ENCODE peak calls at places on chromosomes 6 and 20, in eight cellular contexts. A is ascending aorta, T is glutamatergic neuron, V is PC-9, M is kidney epithelial cell, O is HFF-Myc, F is AG09319, G is RWPE1. X is an unnamed sample.

GRCh38 chr6:43838276-43839036 is 68.4 kb downstream of the VEGFA start:
- DNase-seq in A (no peak), T (no peak), V (peak), M (no peak), O (no peak), F (peak), G (peak), X (no peak)

GRCh38 chr20:25579081-25579770 is 6.1 kb downstream of the NINL start:
- DNase-seq in A (no peak), T (peak), V (no peak), M (no peak), O (no peak), F (no peak), G (no peak), X (no peak)

GRCh38 chr20:2729791-2730190 is 37.2 kb downstream of the EBF4 start:
- DNase-seq in A (no peak), T (no peak), V (no peak), M (no peak), O (no peak), F (no peak), G (no peak), X (no peak)

GRCh38 chr6:155274533-155274932 is 10.7 kb downstream of the CLDN20 start:
- DNase-seq in A (no peak), T (no peak), V (no peak), M (no peak), O (peak), F (no peak), G (peak), X (no peak)

GRCh38 chr6:19834858-19835257 is 2.3 kb upstream of the ID4 start:
- DNase-seq in A (no peak), T (no peak), V (peak), M (no peak), O (no peak), F (no peak), G (no peak), X (no peak)

GRCh38 chr6:169724554-169725269 is 412 bp upstream of the PHF10 start:
- DNase-seq in A (no peak), T (peak), V (peak), M (no peak), O (no peak), F (no peak), G (peak), X (peak)

GRCh38 chr20:13034115-13034514 is 25.3 kb downstream of the SPTLC3 start:
- DNase-seq in A (no peak), T (no peak), V (no peak), M (no peak), O (no peak), F (no peak), G (no peak), X (no peak)

GRCh38 chr6:90048191-90048969 is 154.1 kb downstream of the GJA10 start:
- DNase-seq in A (no peak), T (no peak), V (no peak), M (no peak), O (no peak), F (no peak), G (no peak), X (no peak)

GRCh38 chr6:147209762-147210449 is 5.7 kb downstream of the STXBP5 start:
- DNase-seq in A (no peak), T (no peak), V (no peak), M (no peak), O (no peak), F (no peak), G (no peak), X (no peak)

GRCh38 chr20:38680492-38681118 is 43.7 kb upstream of the SLC32A1 start:
- DNase-seq in A (no peak), T (no peak), V (peak), M (no peak), O (no peak), F (no peak), G (peak), X (peak)

GRCh38 chr20:50895111-50895830 is 36.0 kb downstream of the ADNP start:
- DNase-seq in A (no peak), T (no peak), V (no peak), M (no peak), O (no peak), F (no peak), G (no peak), X (no peak)

GRCh38 chr20:4045741-4046140 is 30.4 kb upstream of the RNF24 start:
- DNase-seq in A (no peak), T (no peak), V (no peak), M (no peak), O (no peak), F (no peak), G (peak), X (no peak)

GRCh38 chr6:136525586-136526195 is 24.5 kb downstream of the MAP7 start:
- DNase-seq in A (no peak), T (no peak), V (no peak), M (no peak), O (no peak), F (no peak), G (no peak), X (no peak)

GRCh38 chr6:4616311-4616710 is 159.9 kb upstream of the CDYL start:
- DNase-seq in A (no peak), T (no peak), V (no peak), M (no peak), O (no peak), F (no peak), G (no peak), X (no peak)

GRCh38 chr6:97437087-97437486 is 154.1 kb upstream of the MMS22L start:
- DNase-seq in A (no peak), T (no peak), V (no peak), M (no peak), O (peak), F (no peak), G (peak), X (no peak)

GRCh38 chr20:38888059-38888831 is 38.0 kb upstream of the FAM83D start:
- DNase-seq in A (no peak), T (no peak), V (no peak), M (no peak), O (no peak), F (no peak), G (no peak), X (no peak)

GRCh38 chr20:40741507-40742106 is 52.6 kb upstream of the MAFB start:
- DNase-seq in A (no peak), T (peak), V (peak), M (no peak), O (no peak), F (peak), G (peak), X (no peak)

GRCh38 chr6:112149719-112150263 is 62.4 kb downstream of the FAM229B start:
- DNase-seq in A (no peak), T (no peak), V (no peak), M (no peak), O (peak), F (peak), G (no peak), X (no peak)

GRCh38 chr6:1313755-1314503 is 2.0 kb downstream of the FOXQ1 start:
- DNase-seq in A (no peak), T (peak), V (peak), M (no peak), O (no peak), F (no peak), G (peak), X (peak)

GRCh38 chr20:12535770-12536169 is 473.0 kb upstream of the SPTLC3 start:
- DNase-seq in A (no peak), T (no peak), V (no peak), M (no peak), O (no peak), F (no peak), G (no peak), X (no peak)

GRCh38 chr6:110831405-110831804 is 16.1 kb upstream of the CDK19 start:
- DNase-seq in A (no peak), T (no peak), V (no peak), M (no peak), O (no peak), F (no peak), G (no peak), X (no peak)

GRCh38 chr20:36231331-36231730 is 4.9 kb upstream of the AAR2 start:
- DNase-seq in A (no peak), T (no peak), V (no peak), M (no peak), O (no peak), F (no peak), G (no peak), X (no peak)

GRCh38 chr6:35186571-35186970 is 27.2 kb upstream of the SCUBE3 start:
- DNase-seq in A (no peak), T (no peak), V (no peak), M (no peak), O (no peak), F (no peak), G (no peak), X (no peak)

GRCh38 chr20:20012517-20012916 is 4.6 kb upstream of the NAA20 start:
- DNase-seq in A (no peak), T (no peak), V (no peak), M (no peak), O (no peak), F (no peak), G (no peak), X (no peak)

GRCh38 chr6:116280161-116280959 is 630 bp upstream of the TSPYL1 start:
- DNase-seq in A (no peak), T (no peak), V (no peak), M (no peak), O (no peak), F (no peak), G (no peak), X (no peak)

GRCh38 chr20:63980317-63980805 is 571 bp upstream of the PRPF6 start:
- DNase-seq in A (no peak), T (no peak), V (no peak), M (no peak), O (no peak), F (no peak), G (peak), X (no peak)

GRCh38 chr20:62734881-62735280 is 26.2 kb downstream of the NTSR1 start:
- DNase-seq in A (no peak), T (no peak), V (no peak), M (no peak), O (no peak), F (no peak), G (no peak), X (no peak)

GRCh38 chr6:135179920-135180457 is 1.1 kb upstream of the MYB start:
- DNase-seq in A (no peak), T (no peak), V (no peak), M (no peak), O (no peak), F (no peak), G (no peak), X (no peak)

GRCh38 chr20:55172310-55173002 is 697.1 kb downstream of the DOK5 start:
- DNase-seq in A (no peak), T (no peak), V (no peak), M (no peak), O (no peak), F (no peak), G (no peak), X (no peak)

GRCh38 chr6:158856261-158856660 is 37.1 kb upstream of the EZR start:
- DNase-seq in A (no peak), T (no peak), V (no peak), M (no peak), O (no peak), F (no peak), G (no peak), X (no peak)

GRCh38 chr20:46081074-46081473 is 8.7 kb downstream of the NCOA5 start:
- DNase-seq in A (no peak), T (no peak), V (no peak), M (no peak), O (no peak), F (no peak), G (no peak), X (no peak)

GRCh38 chr20:57785061-57785460 is 75.2 kb upstream of the PMEPA1 start:
- DNase-seq in A (no peak), T (no peak), V (no peak), M (no peak), O (no peak), F (no peak), G (no peak), X (no peak)

GRCh38 chr20:15141880-15142279 is 804.5 kb upstream of the FLRT3 start:
- DNase-seq in A (no peak), T (no peak), V (no peak), M (no peak), O (no peak), F (no peak), G (no peak), X (no peak)

GRCh38 chr6:77403424-77403823 is 59.9 kb downstream of the HTR1B start:
- DNase-seq in A (no peak), T (no peak), V (peak), M (peak), O (peak), F (no peak), G (peak), X (no peak)

GRCh38 chr6:79813143-79813542 is 134.2 kb downstream of the ELOVL4 start:
- DNase-seq in A (no peak), T (no peak), V (no peak), M (no peak), O (no peak), F (no peak), G (no peak), X (no peak)

GRCh38 chr6:79812195-79812594 is 135.2 kb downstream of the ELOVL4 start:
- DNase-seq in A (no peak), T (no peak), V (no peak), M (no peak), O (no peak), F (no peak), G (no peak), X (no peak)

GRCh38 chr6:79810153-79810806 is 137.1 kb downstream of the ELOVL4 start:
- DNase-seq in A (no peak), T (peak), V (no peak), M (no peak), O (peak), F (no peak), G (no peak), X (no peak)

GRCh38 chr6:79810878-79811277 is 136.5 kb downstream of the ELOVL4 start:
- DNase-seq in A (no peak), T (peak), V (no peak), M (no peak), O (no peak), F (no peak), G (no peak), X (no peak)

DNA sequence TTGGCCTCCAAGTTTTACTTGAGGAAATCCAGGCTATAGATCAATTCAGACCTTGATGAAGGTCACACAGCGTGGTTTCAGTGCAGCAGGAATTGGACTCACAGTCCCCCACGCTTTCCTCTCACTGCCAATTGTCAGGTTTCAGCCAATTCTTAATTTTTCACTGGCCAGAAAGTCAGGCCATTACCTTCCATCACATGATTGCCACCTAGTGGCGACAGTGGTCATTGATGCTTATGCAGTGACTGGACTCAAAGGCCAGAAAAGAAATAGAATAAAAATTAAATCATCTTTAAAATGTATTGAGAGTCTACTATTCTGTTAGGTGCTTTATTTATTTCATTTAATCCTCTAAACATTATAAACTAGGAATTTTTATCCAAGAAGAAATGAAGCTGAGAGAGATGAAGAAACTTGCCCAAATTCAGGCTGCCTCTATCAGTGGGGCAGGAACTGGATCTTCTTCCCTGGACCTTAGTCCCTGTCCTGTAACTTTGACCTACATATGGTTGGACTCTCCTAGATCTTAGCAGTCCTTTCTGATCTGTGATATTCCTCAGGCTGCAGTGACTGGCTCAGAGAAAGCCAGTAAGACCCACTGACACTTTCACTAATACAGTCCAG is 133.4 kb downstream of the ELOVL4 start:
- DNase-seq in A (no peak), T (peak), V (peak), M (peak), O (no peak), F (peak), G (peak), X (peak)
- TF ChIP-seq CTCF in A (peak), T (peak), V (peak), M (peak), O (peak), F (peak), G (peak), X (peak)

GRCh38 chr20:42046686-42047085 is 428.5 kb upstream of the CHD6 start:
- DNase-seq in A (no peak), T (no peak), V (no peak), M (no peak), O (no peak), F (no peak), G (no peak), X (no peak)

GRCh38 chr20:42043921-42044320 is 425.7 kb upstream of the CHD6 start:
- DNase-seq in A (no peak), T (no peak), V (no peak), M (no peak), O (no peak), F (no peak), G (no peak), X (no peak)

GRCh38 chr20:42041000-42041565 is 422.9 kb upstream of the CHD6 start:
- DNase-seq in A (no peak), T (no peak), V (no peak), M (no peak), O (no peak), F (no peak), G (no peak), X (no peak)
- TF ChIP-seq CTCF in A (no peak), T (peak), V (no peak), M (no peak), O (no peak), F (no peak), G (no peak), X (peak)

GRCh38 chr6:63882208-63882607 is 246.6 kb downstream of the PHF3 start:
- DNase-seq in A (no peak), T (no peak), V (no peak), M (no peak), O (no peak), F (no peak), G (no peak), X (no peak)
- TF ChIP-seq CTCF in A (no peak), T (peak), V (no peak), M (peak), O (peak), F (no peak), G (no peak), X (peak)

GRCh38 chr6:50658561-50658960 is 54.8 kb upstream of the TFAP2D start:
- DNase-seq in A (no peak), T (no peak), V (no peak), M (no peak), O (no peak), F (no peak), G (no peak), X (no peak)

GRCh38 chr6:50657513-50657912 is 55.8 kb upstream of the TFAP2D start:
- DNase-seq in A (no peak), T (no peak), V (no peak), M (no peak), O (no peak), F (no peak), G (no peak), X (no peak)

GRCh38 chr6:50654155-50654554 is 59.2 kb upstream of the TFAP2D start:
- DNase-seq in A (no peak), T (no peak), V (no peak), M (no peak), O (no peak), F (no peak), G (no peak), X (no peak)

GRCh38 chr6:50653253-50653652 is 60.1 kb upstream of the TFAP2D start:
- DNase-seq in A (no peak), T (no peak), V (no peak), M (no peak), O (no peak), F (no peak), G (no peak), X (no peak)

GRCh38 chr6:50655848-50656453 is 57.4 kb upstream of the TFAP2D start:
- DNase-seq in A (no peak), T (no peak), V (no peak), M (no peak), O (no peak), F (no peak), G (peak), X (no peak)
- TF ChIP-seq CTCF in A (no peak), T (peak), V (peak), M (peak), O (no peak), F (peak), G (peak), X (peak)

GRCh38 chr6:33841070-33841469 is 37.3 kb upstream of the MLN start:
- DNase-seq in A (no peak), T (no peak), V (no peak), M (no peak), O (no peak), F (no peak), G (no peak), X (no peak)
- TF ChIP-seq CTCF in A (no peak), T (no peak), V (no peak), M (no peak), O (no peak), F (no peak), G (no peak), X (no peak)

GRCh38 chr6:140321891-140322290 is 947.4 kb upstream of the CITED2 start:
- DNase-seq in A (no peak), T (no peak), V (no peak), M (no peak), O (no peak), F (no peak), G (no peak), X (no peak)
- TF ChIP-seq CTCF in A (no peak), T (no peak), V (no peak), M (no peak), O (no peak), F (no peak), G (no peak), X (no peak)

DNA sequence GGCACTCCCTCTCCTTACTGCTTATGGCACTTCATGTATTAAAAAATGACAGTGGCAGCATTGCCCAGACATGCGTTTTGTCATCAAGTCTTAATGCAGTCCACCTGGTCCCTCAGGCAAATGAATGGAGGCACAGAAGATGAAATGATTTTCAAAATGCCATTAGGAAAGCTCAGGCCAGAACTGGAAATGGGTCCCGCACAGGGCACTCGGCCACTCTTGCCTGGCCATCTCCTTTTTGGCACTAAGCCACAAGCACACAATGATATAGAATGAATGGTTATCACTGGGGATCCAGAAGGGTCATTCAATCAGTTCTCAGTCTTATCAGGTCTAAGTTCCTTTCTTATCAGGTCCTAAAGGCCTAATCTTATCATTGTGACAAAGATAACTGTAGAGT is 15.6 kb downstream of the MAS1 start:
- DNase-seq in A (no peak), T (no peak), V (no peak), M (no peak), O (no peak), F (no peak), G (no peak), X (no peak)
- TF ChIP-seq CTCF in A (no peak), T (no peak), V (no peak), M (no peak), O (no peak), F (no peak), G (no peak), X (no peak)

DNA sequence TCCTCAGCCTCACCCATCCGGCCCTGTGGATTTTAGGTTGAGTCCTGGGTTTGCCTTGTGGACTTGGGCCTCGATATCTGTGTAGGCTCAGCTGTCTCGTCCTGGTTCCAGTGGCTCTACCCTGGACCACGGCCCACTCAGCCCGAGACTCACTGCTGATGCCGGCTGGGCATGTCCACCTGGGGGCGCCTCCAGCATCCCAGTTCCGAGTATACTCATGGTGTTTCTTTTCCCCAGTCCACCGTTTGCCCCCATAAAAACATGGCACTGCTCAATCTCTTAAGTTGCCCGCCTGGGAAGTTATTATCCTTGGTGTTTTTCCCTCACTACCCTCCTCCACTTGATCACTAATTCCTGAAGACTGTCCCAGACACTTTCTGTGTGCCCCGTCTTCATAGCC is 99.1 kb downstream of the ARID1B start:
- DNase-seq in A (no peak), T (peak), V (no peak), M (no peak), O (no peak), F (no peak), G (no peak), X (no peak)
- TF ChIP-seq CTCF in A (peak), T (peak), V (no peak), M (peak), O (peak), F (peak), G (no peak), X (peak)

X was measured in progenitor cell of endocrine pancreas.